ENCODE peak calls at places on chromosomes 7 and 10, in five cellular contexts. H, B, N, J and O are unnamed samples.
A peak's percentile ranks its signal among the peaks of the same experiment; 100 is the strongest.

GRCh38 chr10:10326119-10326518 is 691.6 kb upstream of the CELF2 start:
- DNase-seq in H (no peak), N (no peak), B (no peak), J (no peak), O (no peak)

GRCh38 chr7:65946895-65947294 is 35.1 kb downstream of the GUSB start:
- DNase-seq in N (no peak), J (no peak), B (peak; percentile 39), H (peak; percentile 78), O (no peak)

GRCh38 chr7:70456729-70457128 is 675.2 kb upstream of the GALNT17 start:
- DNase-seq in B (no peak), H (no peak), J (no peak), N (no peak), O (no peak)

GRCh38 chr10:72747521-72747920 is 55.6 kb downstream of the MCU start:
- DNase-seq in N (no peak), H (no peak), J (no peak), B (no peak), O (no peak)

GRCh38 chr7:106068538-106068961 is 43.6 kb downstream of the SYPL1 start:
- DNase-seq in N (no peak), B (no peak), H (no peak), J (no peak), O (no peak)

GRCh38 chr10:91289295-91289694 is 68.8 kb downstream of the PCGF5 start:
- DNase-seq in N (no peak), B (no peak), J (no peak), H (no peak), O (no peak)

GRCh38 chr10:70162892-70163201 is 7.5 kb downstream of the SAR1A start:
- DNase-seq in J (no peak), B (no peak), H (no peak), N (no peak), O (no peak)

GRCh38 chr10:36344240-36344639 is 702.1 kb upstream of the FZD8 start:
- DNase-seq in H (no peak), B (no peak), J (no peak), N (no peak), O (no peak)

GRCh38 chr10:14253711-14254110 is 77.0 kb downstream of the FRMD4A start:
- DNase-seq in B (no peak), H (no peak), J (no peak), N (no peak), O (no peak)

DNA sequence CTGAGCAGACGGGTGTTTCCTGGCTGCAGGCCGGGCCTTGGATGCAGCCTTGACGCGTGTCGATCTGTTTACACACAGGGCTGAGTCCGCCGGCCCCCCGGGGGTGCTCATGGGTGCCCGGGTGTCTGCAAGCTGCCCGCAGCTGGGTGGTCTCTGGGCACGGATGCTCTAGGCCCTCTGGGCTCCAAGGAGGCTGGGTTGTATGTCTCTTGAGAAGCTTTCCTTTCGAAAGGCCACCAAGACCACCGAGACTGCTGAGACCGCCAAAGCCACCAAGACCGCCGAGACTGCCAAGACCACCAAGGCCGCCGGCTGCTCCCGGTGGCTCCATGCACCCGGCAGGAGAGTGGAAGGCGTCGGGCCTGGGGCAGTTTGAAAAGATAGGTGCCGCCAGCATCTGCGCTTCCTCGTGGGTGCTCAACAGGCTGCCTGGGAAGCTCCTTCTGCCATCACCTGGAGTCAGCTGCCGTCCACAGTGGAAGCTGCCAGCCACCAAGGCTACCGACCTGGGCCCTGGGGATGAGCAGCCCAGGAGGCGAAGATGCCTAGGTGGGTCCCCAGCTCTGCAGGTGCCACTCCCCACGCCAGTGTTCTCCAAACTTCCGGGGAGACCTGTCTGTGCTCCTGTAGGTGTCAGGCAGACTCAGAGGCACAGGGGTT is 121.1 kb downstream of the INPP5A start:
- DNase-seq in B (no peak), J (no peak), N (peak; percentile 38), H (no peak), O (no peak)
- H3K4me3 ChIP-seq in B (no peak overlapping the region), J (no peak overlapping the region), N (no peak overlapping the region), H (no peak overlapping the region), O (no peak overlapping the region)

DNA sequence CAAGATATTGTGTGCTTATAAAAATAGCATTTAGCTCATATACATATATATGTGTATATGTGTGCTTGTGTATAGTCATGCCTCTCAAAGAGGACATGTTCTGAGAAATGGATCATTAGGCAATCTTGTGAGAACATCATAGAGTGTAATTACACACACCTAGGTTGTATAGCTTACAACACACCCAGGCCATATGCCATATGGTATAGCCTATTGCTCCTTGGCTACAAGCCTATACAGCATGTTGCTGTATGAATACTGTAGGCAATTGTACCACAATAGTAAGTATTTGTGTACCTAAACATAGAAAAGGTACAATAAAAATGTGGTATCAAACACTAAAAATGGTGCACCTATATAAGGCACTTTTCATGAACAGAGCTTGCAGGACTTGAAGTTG is 1510.5 kb upstream of the LRRTM3 start:
- DNase-seq in B (no peak), J (no peak), N (no peak), H (no peak), O (no peak)
- TF ChIP-seq CTCF in B (no peak), J (no peak), N (no peak), H (no peak), O (no peak)

DNA sequence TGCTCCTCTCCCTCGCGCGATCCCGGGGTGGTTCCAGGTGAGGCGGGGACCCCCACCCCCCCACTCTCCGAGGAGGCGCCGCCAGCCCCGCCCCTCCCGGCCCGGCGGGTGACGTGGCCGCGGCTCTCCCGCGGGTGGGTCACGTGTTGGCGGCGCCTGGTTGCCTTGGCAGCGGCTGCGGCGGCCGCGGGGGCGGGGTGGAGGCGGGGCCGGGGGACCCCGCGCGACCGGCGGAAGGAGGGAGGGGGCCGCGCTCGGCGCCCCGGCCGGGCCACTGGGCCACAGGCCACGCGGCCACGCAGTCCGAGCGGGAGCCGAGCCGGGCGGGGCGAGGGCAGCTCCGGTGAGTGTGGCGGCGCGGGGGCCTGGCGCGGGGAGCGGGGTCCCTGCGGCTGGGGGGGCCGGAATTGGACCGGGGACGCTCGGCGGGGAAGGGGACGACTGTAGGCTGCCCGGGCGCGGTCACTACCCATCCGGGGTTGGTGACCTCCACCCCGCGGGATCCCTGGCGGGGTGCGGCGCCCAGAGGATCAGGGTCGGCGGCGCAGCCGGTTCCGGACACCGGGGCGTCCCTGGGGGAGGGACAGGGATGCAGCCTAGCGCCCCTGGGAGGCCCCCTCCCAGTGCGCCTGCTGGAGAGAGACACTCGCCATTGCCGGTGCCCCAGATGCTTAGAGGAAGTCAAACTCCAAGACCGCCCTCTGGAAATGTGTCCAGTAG is at the start of gene ORAI2:
- DNase-seq in B (peak; percentile 83), N (peak; percentile 89), J (peak; percentile 82), H (peak; percentile 51), O (peak; percentile 91)
- H3K4me1 ChIP-seq in B (peaks cover 6% of the 10 kb centered on the region), N (peaks cover 30% of the 10 kb centered on the region), J (no peaks in the 10 kb centered on the region), H (peaks cover 30% of the 10 kb centered on the region), O (no peaks in the 10 kb centered on the region)

DNA sequence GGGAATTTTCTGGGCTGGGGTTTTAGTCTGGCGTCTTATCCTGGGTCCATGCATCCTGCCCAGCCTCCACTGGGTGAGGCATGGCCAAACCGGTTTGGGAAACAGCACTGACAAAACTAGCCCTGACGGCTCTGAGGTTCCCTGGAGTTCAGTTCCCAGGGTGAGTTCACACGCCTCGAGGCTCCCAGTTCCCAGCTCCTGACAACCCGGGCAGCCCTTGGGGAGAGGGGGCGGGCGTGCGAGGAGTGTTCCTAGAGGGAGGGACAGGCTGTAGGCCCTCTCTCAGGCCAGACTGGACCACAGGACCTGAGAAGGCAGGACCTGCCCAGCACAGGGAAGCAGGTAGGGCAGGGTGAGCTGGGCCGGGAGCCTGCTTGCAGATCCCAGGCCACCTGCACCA is 82.3 kb upstream of the PPIF start:
- DNase-seq in J (peak; percentile 76), H (no peak), N (no peak), B (no peak), O (no peak)
- H3K4me3 ChIP-seq in J (no peak overlapping the region), H (no peak overlapping the region), N (no peak overlapping the region), B (no peak overlapping the region), O (no peak overlapping the region)

GRCh38 chr10:120511165-120511564 is 54.1 kb downstream of the PLPP4 start:
- DNase-seq in J (no peak), H (no peak), N (no peak), B (no peak), O (no peak)
- TF ChIP-seq CTCF in J (no peak), H (no peak), N (no peak), B (no peak), O (no peak)

GRCh38 chr7:74655324-74655723 is 2.2 kb upstream of the GTF2I start:
- DNase-seq in J (no peak), B (no peak), H (no peak), N (no peak), O (no peak)

GRCh38 chr7:74656911-74657691 is 417 bp upstream of the GTF2I start:
- DNase-seq in B (peak; percentile 99), H (peak; percentile 98), N (peak; percentile 100), J (peak; percentile 99), O (peak; percentile 100)

GRCh38 chr7:74656421-74656910 is 1.1 kb upstream of the GTF2I start:
- DNase-seq in B (peak; percentile 75), H (peak; percentile 45), J (peak; percentile 62), N (no peak), O (peak; percentile 75)

GRCh38 chr7:74654811-74655210 is 2.7 kb upstream of the GTF2I start:
- DNase-seq in N (no peak), J (no peak), B (no peak), H (no peak), O (no peak)

DNA sequence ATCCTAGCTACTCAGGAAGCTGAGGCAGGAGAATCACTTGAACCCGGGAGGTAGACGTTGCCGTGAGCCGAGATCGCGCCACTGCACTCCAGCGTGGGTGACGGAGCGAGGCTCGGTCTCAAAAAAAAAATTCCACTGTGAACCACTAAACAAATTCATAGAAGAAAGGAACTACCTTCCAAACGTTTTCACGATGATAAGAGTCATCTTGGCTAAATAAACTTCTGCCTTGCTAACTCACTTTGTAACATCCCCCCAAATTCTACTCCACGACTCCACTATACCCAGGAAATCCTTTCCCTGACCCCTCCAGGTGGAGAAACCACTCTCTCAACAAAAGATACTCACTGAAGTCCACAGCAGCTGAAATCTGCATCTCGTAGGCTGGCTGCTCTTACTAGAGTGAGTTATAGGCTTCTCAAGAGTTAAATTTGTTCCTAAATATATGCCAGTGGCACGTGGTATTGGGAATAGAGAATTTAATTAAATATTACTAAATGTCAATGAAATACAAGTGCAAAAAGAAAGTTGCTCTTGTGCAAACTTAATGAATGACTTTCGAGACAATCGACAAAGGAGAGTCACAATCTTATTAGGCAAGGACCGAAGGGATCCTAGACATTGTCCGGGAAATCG is 1.6 kb upstream of the GTF2I start:
- DNase-seq in H (no peak), J (no peak), B (no peak), N (no peak), O (no peak)
- H3K4me1 ChIP-seq in H (peaks cover 35% of the 10 kb centered on the region), J (peaks cover 14% of the 10 kb centered on the region), B (peaks cover 25% of the 10 kb centered on the region), N (peaks cover 30% of the 10 kb centered on the region), O (peaks cover 6% of the 10 kb centered on the region)

DNA sequence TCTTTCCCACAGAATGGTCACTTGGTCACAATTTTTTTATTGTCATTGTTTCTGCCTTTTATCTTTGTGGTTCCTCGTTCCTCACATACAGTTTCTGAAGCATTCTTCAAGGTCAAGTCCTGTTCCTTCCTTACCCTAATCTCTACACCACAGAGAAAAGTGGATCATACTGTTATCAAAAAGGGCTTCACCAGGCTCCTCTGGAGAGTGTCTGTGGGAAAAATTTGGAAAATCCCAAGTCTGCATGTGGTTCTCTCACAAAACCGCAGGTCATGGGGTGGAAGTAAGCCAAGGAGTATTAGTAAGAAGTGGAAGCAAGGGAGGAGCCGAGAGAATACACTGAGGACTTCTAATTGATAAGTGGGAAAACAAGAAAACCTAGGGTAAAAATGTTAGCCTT is 31.5 kb downstream of the THNSL1 start:
- DNase-seq in H (no peak), B (peak; percentile 53), J (no peak), N (no peak), O (no peak)
- H3K4me3 ChIP-seq in H (no peak overlapping the region), B (no peak overlapping the region), J (no peak overlapping the region), N (no peak overlapping the region), O (no peak overlapping the region)